ENCODE peak calls at places on chromosomes 4 and X, in nine cellular contexts. One of them, this sample, is unnamed. For H3K4me1, the result is how much of the 10 kb centered on the place peaks cover.

GRCh38 chrX:77009691-77010090 is 437.5 kb upstream of the FGF16 start:
- DNase-seq in transverse colon: no peak
- DNase-seq in neural progenitor cell: no peak
- DNase-seq in tibial nerve: no peak
- DNase-seq in GM23248: peak
- DNase-seq in H1: no peak
- DNase-seq in H9: no peak
- DNase-seq in tibial artery: peak
- DNase-seq in PC-3: peak
- DNase-seq in this sample: peak

GRCh38 chrX:101415180-101416130 is 7.4 kb downstream of the HNRNPH2 start:
- DNase-seq in transverse colon: no peak
- DNase-seq in neural progenitor cell: peak
- DNase-seq in tibial nerve: peak
- DNase-seq in GM23248: peak
- DNase-seq in H1: no peak
- DNase-seq in H9: peak
- DNase-seq in tibial artery: no peak
- DNase-seq in PC-3: peak
- DNase-seq in this sample: peak

GRCh38 chrX:116198810-116199209 is 28.3 kb downstream of the AGTR2 start:
- DNase-seq in transverse colon: no peak
- DNase-seq in neural progenitor cell: peak
- DNase-seq in tibial nerve: no peak
- DNase-seq in GM23248: peak
- DNase-seq in H1: no peak
- DNase-seq in H9: no peak
- DNase-seq in tibial artery: no peak
- DNase-seq in PC-3: peak
- DNase-seq in this sample: no peak

GRCh38 chrX:150774798-150775568 is 81.8 kb downstream of the MTMR1 start:
- DNase-seq in transverse colon: no peak
- DNase-seq in neural progenitor cell: no peak
- DNase-seq in tibial nerve: no peak
- DNase-seq in GM23248: no peak
- DNase-seq in H1: no peak
- DNase-seq in H9: no peak
- DNase-seq in tibial artery: no peak
- DNase-seq in PC-3: no peak
- DNase-seq in this sample: no peak

GRCh38 chr4:177105526-177105925 is 204.1 kb upstream of the NEIL3 start:
- DNase-seq in transverse colon: no peak
- DNase-seq in neural progenitor cell: no peak
- DNase-seq in tibial nerve: no peak
- DNase-seq in GM23248: peak
- DNase-seq in H1: no peak
- DNase-seq in H9: no peak
- DNase-seq in tibial artery: no peak
- DNase-seq in PC-3: no peak
- DNase-seq in this sample: no peak

GRCh38 chr4:91527056-91527455 is 776.7 kb upstream of the GRID2 start:
- DNase-seq in transverse colon: no peak
- DNase-seq in neural progenitor cell: no peak
- DNase-seq in tibial nerve: no peak
- DNase-seq in GM23248: no peak
- DNase-seq in H1: no peak
- DNase-seq in H9: no peak
- DNase-seq in tibial artery: no peak
- DNase-seq in PC-3: peak
- DNase-seq in this sample: no peak

GRCh38 chr4:1473718-1474117 is 67.5 kb upstream of the NKX1-1 start:
- DNase-seq in transverse colon: no peak
- DNase-seq in neural progenitor cell: no peak
- DNase-seq in tibial nerve: no peak
- DNase-seq in GM23248: no peak
- DNase-seq in H1: no peak
- DNase-seq in H9: peak
- DNase-seq in tibial artery: no peak
- DNase-seq in PC-3: no peak
- DNase-seq in this sample: no peak

GRCh38 chr4:179625391-179625790 is 2183.2 kb upstream of the AGA start:
- DNase-seq in transverse colon: no peak
- DNase-seq in neural progenitor cell: peak
- DNase-seq in tibial nerve: no peak
- DNase-seq in GM23248: peak
- DNase-seq in H1: no peak
- DNase-seq in H9: no peak
- DNase-seq in tibial artery: no peak
- DNase-seq in PC-3: peak
- DNase-seq in this sample: peak

GRCh38 chrX:78573630-78574029 is 85.5 kb downstream of the RTL3 start:
- DNase-seq in transverse colon: no peak
- DNase-seq in neural progenitor cell: no peak
- DNase-seq in tibial nerve: no peak
- DNase-seq in GM23248: no peak
- DNase-seq in H1: no peak
- DNase-seq in H9: no peak
- DNase-seq in tibial artery: no peak
- DNase-seq in PC-3: no peak
- DNase-seq in this sample: no peak

GRCh38 chrX:132270699-132271098 is 51.5 kb upstream of the RAP2C start:
- DNase-seq in transverse colon: peak
- DNase-seq in neural progenitor cell: no peak
- DNase-seq in tibial nerve: peak
- DNase-seq in GM23248: peak
- DNase-seq in H1: no peak
- DNase-seq in H9: no peak
- DNase-seq in tibial artery: peak
- DNase-seq in PC-3: peak
- DNase-seq in this sample: peak

GRCh38 chrX:30589146-30589888 is 11.8 kb upstream of the TASL start:
- DNase-seq in transverse colon: no peak
- DNase-seq in neural progenitor cell: no peak
- DNase-seq in tibial nerve: no peak
- DNase-seq in GM23248: no peak
- DNase-seq in H1: no peak
- DNase-seq in H9: no peak
- DNase-seq in tibial artery: no peak
- DNase-seq in PC-3: no peak
- DNase-seq in this sample: no peak

GRCh38 chrX:308821-309520 is 9.6 kb downstream of the GTPBP6 start:
- DNase-seq in transverse colon: no peak
- DNase-seq in neural progenitor cell: no peak
- DNase-seq in tibial nerve: no peak
- DNase-seq in GM23248: no peak
- DNase-seq in H1: no peak
- DNase-seq in H9: no peak
- DNase-seq in tibial artery: peak
- DNase-seq in PC-3: no peak
- DNase-seq in this sample: no peak

GRCh38 chr4:185774815-185775684 is 36.9 kb downstream of the SORBS2 start:
- DNase-seq in transverse colon: no peak
- DNase-seq in neural progenitor cell: peak
- DNase-seq in tibial nerve: no peak
- DNase-seq in GM23248: peak
- DNase-seq in H1: no peak
- DNase-seq in H9: no peak
- DNase-seq in tibial artery: peak
- DNase-seq in PC-3: peak
- DNase-seq in this sample: peak

GRCh38 chr4:185772391-185773093 is 39.5 kb downstream of the SORBS2 start:
- DNase-seq in transverse colon: no peak
- DNase-seq in neural progenitor cell: no peak
- DNase-seq in tibial nerve: no peak
- DNase-seq in GM23248: no peak
- DNase-seq in H1: no peak
- DNase-seq in H9: no peak
- DNase-seq in tibial artery: no peak
- DNase-seq in PC-3: no peak
- DNase-seq in this sample: no peak

GRCh38 chr4:185774076-185774731 is 37.8 kb downstream of the SORBS2 start:
- DNase-seq in transverse colon: no peak
- DNase-seq in neural progenitor cell: no peak
- DNase-seq in tibial nerve: no peak
- DNase-seq in GM23248: no peak
- DNase-seq in H1: no peak
- DNase-seq in H9: no peak
- DNase-seq in tibial artery: no peak
- DNase-seq in PC-3: no peak
- DNase-seq in this sample: no peak

GRCh38 chr4:185773419-185773818 is 38.6 kb downstream of the SORBS2 start:
- DNase-seq in transverse colon: no peak
- DNase-seq in neural progenitor cell: peak
- DNase-seq in tibial nerve: no peak
- DNase-seq in GM23248: no peak
- DNase-seq in H1: no peak
- DNase-seq in H9: peak
- DNase-seq in tibial artery: peak
- DNase-seq in PC-3: no peak
- DNase-seq in this sample: no peak

DNA sequence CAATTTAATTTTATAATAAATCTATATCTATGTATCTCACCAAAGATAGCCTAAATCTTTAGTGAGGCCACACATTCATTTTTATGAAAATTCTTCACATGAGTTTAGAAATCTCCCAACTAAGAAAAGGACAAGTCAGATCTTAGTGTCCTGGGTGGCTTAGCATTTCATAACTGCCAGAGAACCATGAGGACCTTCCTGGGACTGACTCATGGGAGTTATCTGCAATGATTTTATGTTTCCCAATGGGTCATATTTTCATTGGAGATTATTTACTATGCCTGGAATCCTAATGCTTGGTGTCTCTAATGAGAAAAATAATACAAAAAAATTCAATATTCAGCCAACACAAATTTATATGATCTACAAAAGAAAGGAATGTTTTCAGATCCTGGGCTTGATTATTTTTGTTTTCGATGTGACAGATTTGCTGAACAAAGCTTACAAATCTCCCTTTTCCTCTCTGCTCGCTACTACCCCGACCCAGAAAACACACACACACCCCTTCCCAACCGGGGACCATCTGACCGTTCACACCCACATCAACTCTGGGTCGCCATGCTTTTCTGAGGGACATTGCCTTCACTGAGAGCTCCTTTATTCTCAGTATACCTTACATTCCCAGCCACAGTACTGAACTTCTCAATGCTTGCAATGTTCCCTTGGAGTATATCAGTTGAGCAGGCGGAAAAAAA is 40.2 kb downstream of the SORBS2 start:
- DNase-seq in transverse colon: no peak
- DNase-seq in neural progenitor cell: no peak
- DNase-seq in tibial nerve: no peak
- DNase-seq in GM23248: peak
- DNase-seq in H1: no peak
- DNase-seq in H9: no peak
- DNase-seq in tibial artery: no peak
- DNase-seq in PC-3: no peak
- DNase-seq in this sample: no peak
- H3K4me1 ChIP-seq in transverse colon: under half
- H3K4me1 ChIP-seq in neural progenitor cell: under half
- H3K4me1 ChIP-seq in tibial nerve: under half
- H3K4me1 ChIP-seq in GM23248: under half
- H3K4me1 ChIP-seq in H1: under half
- H3K4me1 ChIP-seq in H9: under half
- H3K4me1 ChIP-seq in tibial artery: half or more
- H3K4me1 ChIP-seq in PC-3: under half
- H3K4me1 ChIP-seq in this sample: under half

GRCh38 chr4:104490770-104491395 is 3.8 kb downstream of the CXXC4 start:
- DNase-seq in transverse colon: peak
- DNase-seq in neural progenitor cell: peak
- DNase-seq in tibial nerve: peak
- DNase-seq in GM23248: peak
- DNase-seq in H1: no peak
- DNase-seq in H9: peak
- DNase-seq in tibial artery: peak
- DNase-seq in PC-3: peak
- DNase-seq in this sample: peak
- H3K4me1 ChIP-seq in transverse colon: under half
- H3K4me1 ChIP-seq in neural progenitor cell: half or more
- H3K4me1 ChIP-seq in tibial nerve: under half
- H3K4me1 ChIP-seq in GM23248: under half
- H3K4me1 ChIP-seq in H1: under half
- H3K4me1 ChIP-seq in H9: under half
- H3K4me1 ChIP-seq in tibial artery: under half
- H3K4me1 ChIP-seq in PC-3: under half
- H3K4me1 ChIP-seq in this sample: under half

DNA sequence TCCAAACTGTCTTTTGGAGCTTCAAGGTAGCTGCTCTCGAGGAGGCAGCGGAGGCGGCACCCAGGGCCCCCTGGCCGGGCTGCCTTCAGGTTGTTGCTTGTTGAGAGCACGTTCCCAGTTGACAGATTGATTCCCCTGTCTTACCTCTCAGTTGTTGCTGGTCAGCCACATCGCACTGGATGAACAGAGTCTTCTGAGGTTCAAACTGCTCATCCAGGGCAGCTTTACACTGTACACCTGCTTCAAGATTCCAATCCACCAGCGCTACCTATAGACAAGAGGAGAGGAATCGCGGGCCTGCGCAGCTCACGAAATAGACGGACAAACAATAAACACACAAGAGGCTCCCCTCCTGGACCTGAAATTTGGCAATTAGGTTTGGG is 497 bp downstream of the HPGD start:
- DNase-seq in transverse colon: peak
- DNase-seq in neural progenitor cell: peak
- DNase-seq in tibial nerve: no peak
- DNase-seq in GM23248: peak
- DNase-seq in H1: no peak
- DNase-seq in H9: peak
- DNase-seq in tibial artery: no peak
- DNase-seq in PC-3: peak
- DNase-seq in this sample: no peak
- H3K4me1 ChIP-seq in transverse colon: under half
- H3K4me1 ChIP-seq in neural progenitor cell: under half
- H3K4me1 ChIP-seq in tibial nerve: under half
- H3K4me1 ChIP-seq in GM23248: under half
- H3K4me1 ChIP-seq in H1: under half
- H3K4me1 ChIP-seq in H9: under half
- H3K4me1 ChIP-seq in tibial artery: under half
- H3K4me1 ChIP-seq in PC-3: under half
- H3K4me1 ChIP-seq in this sample: under half

DNA sequence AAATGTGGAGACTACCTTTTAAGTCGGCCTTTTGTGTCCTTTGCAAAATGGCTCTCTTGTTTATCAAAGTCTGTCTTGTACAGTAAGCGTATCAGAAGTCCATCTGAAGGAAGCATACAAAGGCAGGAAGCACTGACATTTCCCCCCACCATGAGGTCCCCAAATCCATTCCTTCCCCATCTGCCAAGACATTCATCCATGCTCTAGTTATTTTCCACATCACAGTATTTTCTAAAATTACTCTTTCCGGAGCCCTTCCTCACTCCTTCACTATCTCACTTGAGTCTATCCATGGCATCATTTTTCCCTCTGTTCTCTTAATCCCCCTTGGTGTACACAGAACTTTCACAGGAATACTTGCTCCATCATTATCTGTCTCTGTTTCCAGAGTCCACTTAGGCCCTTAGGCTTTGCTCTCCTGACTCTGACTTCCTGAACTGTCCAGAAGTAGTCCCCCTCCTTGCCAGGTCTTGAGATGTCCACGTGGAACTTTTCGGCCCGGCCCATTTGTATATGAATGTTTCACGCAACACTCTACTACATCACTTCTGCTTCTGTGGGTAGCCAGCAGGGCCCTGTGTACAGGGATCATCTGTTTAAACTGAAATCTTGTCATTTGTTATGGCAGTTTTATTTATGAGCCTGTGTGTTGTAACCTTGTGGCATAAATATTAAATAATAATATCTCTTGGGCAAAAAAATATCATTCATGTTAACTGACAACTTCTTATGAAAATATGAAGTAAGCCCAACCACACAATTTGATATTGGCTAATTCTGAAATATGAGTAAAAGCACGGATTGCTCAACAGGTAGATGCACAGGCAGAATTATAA is 2.0 kb downstream of the SEL1L3 start:
- DNase-seq in transverse colon: peak
- DNase-seq in neural progenitor cell: no peak
- DNase-seq in tibial nerve: no peak
- DNase-seq in GM23248: peak
- DNase-seq in H1: no peak
- DNase-seq in H9: no peak
- DNase-seq in tibial artery: no peak
- DNase-seq in PC-3: no peak
- DNase-seq in this sample: no peak
- H3K4me1 ChIP-seq in transverse colon: under half
- H3K4me1 ChIP-seq in neural progenitor cell: under half
- H3K4me1 ChIP-seq in tibial nerve: under half
- H3K4me1 ChIP-seq in GM23248: under half
- H3K4me1 ChIP-seq in H1: under half
- H3K4me1 ChIP-seq in H9: under half
- H3K4me1 ChIP-seq in tibial artery: under half
- H3K4me1 ChIP-seq in PC-3: under half
- H3K4me1 ChIP-seq in this sample: under half